ENCODE peak calls at places on chromosome 11, in five cellular contexts. T is right atrium auricular region, N is heart left ventricle, L is colonic mucosa, X is transverse colon. A is an unnamed sample. For H3K9me3, the result is how much of the 10 kb centered on the place peaks cover.

GRCh38 chr11:11075515-11076171 is 217.8 kb upstream of the ZBED5 start:
- DNase-seq in T (no peak), N (no peak), L (no peak), X (no peak), A (no peak)

GRCh38 chr11:11163256-11163655 is 189.8 kb downstream of the CSNK2A3 start:
- DNase-seq in T (no peak), N (no peak), L (no peak), X (no peak), A (no peak)

GRCh38 chr11:2379471-2380174 is 2.5 kb downstream of the CD81 start:
- DNase-seq in T (no peak), N (peak), L (no peak), X (no peak), A (no peak)

GRCh38 chr11:10604340-10604748 is 35.9 kb upstream of the LYVE1 start:
- DNase-seq in T (no peak), N (peak), L (peak), X (peak), A (no peak)

GRCh38 chr11:117230286-117230961 is 1.4 kb downstream of the PCSK7 start:
- DNase-seq in T (peak), N (no peak), L (no peak), X (no peak), A (no peak)

GRCh38 chr11:62390727-62391126 is 28.1 kb upstream of the SCGB1A1 start:
- DNase-seq in T (no peak), N (no peak), L (no peak), X (no peak), A (no peak)

GRCh38 chr11:116224154-116224888 is 548.5 kb downstream of the BUD13 start:
- DNase-seq in T (no peak), N (peak), L (peak), X (peak), A (no peak)

GRCh38 chr11:10749476-10749875 is 1.6 kb upstream of the CTR9 start:
- DNase-seq in T (no peak), N (no peak), L (no peak), X (no peak), A (no peak)

GRCh38 chr11:61140416-61140815 is 20.8 kb downstream of the VPS37C start:
- DNase-seq in T (no peak), N (peak), L (no peak), X (no peak), A (no peak)

GRCh38 chr11:4094348-4095291 is at the start of gene RRM1:
- DNase-seq in T (peak), N (peak), L (peak), X (peak), A (peak)

DNA sequence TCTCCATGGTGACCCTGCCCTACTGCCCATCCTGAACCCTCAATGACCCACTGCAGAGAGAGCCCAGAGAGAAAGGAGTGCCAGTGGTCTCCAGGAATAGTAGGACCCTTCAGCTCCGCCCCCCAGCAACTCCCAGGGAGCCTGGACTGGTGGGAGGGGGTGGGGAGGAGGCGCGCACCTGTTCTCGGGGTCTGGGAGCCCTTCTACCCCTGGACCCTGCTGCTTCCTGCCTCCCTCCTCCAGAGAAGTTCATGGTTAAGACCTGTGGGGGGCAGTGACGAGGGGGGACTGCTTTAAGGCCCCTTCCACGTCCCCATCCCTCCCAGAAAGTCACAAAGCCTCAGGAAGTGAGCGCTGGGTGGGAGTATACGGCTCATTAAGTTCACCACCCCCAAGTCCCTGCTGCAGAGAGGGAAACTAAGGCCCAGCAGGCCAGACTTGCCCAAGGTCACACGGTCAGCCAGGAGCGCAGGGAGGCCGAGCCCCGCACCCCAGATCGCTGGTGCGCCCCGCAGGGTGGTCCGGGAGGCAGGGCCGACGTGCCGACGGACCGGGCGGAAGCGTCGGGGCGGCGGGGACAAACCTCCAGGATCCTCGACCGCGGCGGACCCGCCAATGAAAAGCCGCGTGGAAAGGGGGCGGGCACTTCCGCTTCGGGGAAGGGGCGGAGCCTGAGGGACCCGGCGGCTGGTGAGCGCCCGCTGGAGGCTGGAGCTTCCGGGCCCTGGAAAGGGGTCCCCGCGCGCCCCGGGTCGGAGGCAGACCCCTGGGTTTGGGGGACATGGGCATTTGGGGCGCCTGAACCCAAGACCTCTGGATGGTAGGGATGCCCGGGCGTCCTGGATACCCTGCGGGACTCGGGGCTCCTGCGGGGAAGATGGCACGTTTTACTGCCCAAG is at the start of the genes NUDT22 and TRPT1:
- DNase-seq in T (peak), N (peak), L (peak), X (peak), A (peak)
- TF ChIP-seq CTCF in T (no peak), N (no peak), L (no peak), X (no peak), A (no peak)

DNA sequence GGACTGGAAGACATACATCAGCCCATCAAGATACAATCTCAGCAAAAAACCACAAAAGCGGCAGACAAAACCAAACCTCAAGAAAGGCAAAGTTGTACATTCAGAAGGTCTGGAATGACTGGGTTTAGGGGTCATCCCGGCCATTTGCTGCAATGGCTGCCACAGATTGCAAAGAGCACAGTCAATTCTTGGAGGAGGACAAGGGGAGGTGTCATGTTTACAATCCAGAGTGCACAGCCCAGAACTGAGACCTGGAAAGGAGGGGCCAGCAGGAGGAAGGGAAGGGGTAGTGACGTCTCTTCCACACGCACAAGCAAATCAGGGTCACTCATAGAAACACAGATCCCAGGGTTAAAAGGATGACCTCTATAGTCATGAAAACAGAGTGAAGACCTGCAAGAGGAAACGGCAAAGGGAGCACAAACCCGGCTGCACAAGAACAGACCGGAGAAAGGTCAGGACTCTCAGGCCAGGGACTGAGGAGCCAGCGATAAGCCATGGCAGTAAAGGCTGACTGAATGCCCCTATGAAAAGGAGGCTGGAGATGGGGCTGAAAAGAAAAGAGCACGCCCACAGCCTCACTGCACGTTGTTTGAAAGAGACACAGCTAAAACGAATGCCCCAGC is 18.2 kb upstream of the MUC5AC start:
- DNase-seq in T (no peak), N (no peak), L (peak), X (peak), A (no peak)
- H3K9me3 ChIP-seq in T (under half), N (under half), L (under half), X (under half), A (under half)

DNA sequence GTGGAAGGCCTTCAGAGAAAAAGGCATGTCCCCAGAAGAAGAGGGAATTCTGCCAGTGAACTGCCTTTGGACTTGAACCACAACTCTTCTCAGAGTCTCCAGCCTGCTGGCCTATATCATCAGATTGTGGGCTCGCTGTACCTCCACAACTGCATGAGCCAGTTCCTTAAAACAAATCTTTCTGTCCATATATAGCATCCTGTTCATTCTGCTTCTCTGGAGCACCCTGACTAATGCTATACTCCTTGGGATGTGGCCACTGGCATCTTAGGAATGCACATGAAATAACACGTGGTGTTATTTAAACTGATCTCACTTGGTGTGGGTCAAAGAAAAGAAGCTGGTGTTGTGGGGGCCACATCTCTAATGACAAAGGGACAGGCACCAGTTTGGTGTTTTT is 58.3 kb upstream of the VSTM5 start:
- DNase-seq in T (no peak), N (no peak), L (no peak), X (no peak), A (no peak)
- H3K27ac ChIP-seq in T (no peak), N (no peak), L (no peak), X (no peak), A (no peak)

DNA sequence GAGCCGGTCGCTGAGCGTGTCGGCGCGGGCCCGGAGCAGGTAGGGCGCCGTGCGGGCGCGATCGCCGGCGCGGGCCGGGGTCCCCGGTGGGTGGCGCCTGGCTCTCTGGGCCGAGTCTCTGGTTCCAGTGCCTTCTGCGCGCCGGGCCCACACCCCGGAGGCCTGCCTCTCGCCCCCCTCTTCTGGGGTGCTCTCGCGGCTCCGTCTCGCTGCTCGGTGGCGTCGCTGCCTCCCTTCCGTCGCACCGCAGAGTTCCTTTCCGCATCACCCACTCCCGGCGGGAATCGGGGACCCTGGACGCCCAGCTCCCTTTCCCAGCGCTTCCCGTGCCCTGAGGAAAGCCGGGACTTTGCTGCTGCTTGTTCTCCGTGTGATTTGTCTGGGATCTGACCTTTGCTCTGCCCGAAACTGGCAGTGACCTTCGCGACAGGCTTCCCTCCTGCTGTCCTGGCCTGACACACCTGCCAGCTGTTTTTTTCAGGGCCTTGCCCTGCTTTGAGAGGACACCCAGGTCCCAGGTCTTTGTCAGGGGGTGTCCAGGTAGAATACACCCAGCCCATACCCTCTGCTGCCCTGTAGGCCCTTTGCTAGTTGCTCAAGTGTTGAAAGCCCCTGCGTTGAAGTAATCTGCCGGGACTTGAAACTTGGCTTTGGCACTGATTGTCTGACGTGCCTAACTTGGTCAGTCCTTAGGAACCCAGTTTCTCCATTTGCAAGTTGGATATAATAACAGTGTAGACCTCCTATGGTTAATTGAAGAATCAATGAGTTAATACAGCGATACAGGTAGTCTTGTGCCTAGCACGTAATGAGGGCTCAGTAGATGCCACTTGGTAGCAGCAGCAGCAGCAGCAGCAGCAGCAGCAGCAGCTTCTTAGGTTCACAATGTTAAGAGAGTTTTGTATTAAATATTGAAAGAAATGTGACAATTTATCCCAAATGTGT is 791 bp downstream of the FDX1 start:
- DNase-seq in T (no peak), N (peak), L (peak), X (peak), A (no peak)
- TF ChIP-seq CTCF in T (no peak), N (no peak), L (no peak), X (no peak), A (no peak)

DNA sequence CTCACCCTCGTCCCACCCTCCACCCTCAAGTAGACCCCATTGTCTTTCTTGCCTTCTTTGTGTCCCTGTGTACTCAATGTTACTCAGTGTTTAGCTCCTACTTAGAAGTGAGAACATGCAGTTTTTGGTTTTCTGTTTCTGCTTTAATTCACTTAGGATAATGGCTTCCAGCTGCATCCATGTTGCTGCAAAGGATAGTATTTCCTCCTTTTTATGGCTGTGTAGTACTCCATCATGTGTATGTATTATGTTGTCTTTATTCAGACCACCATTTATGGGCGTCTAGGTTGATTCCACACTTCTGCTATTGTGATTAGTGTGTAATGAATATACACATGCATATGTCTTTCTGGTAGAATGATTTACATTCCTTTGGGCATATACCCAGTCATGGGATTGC is 73.6 kb downstream of the SIK2 start:
- DNase-seq in T (no peak), N (no peak), L (no peak), X (no peak), A (no peak)
- H3K9me3 ChIP-seq in T (under half), N (under half), L (under half), X (under half), A (under half)

GRCh38 chr11:68338041-68338800 is 25.8 kb downstream of the LRP5 start:
- DNase-seq in T (peak), N (peak), L (no peak), X (no peak), A (no peak)
- H3K27ac ChIP-seq in T (peak), N (no peak), L (no peak), X (peak), A (peak)

GRCh38 chr11:122653911-122654310 is 1.6 kb upstream of the UBASH3B start:
- DNase-seq in T (no peak), N (no peak), L (no peak), X (no peak), A (no peak)

GRCh38 chr11:122656631-122657101 is 1.1 kb downstream of the UBASH3B start:
- DNase-seq in T (no peak), N (peak), L (peak), X (peak), A (no peak)

GRCh38 chr11:122656073-122656630 is 630 bp downstream of the UBASH3B start:
- DNase-seq in T (no peak), N (peak), L (peak), X (peak), A (no peak)

GRCh38 chr11:122652495-122652894 is 3.0 kb upstream of the UBASH3B start:
- DNase-seq in T (no peak), N (no peak), L (no peak), X (no peak), A (no peak)

DNA sequence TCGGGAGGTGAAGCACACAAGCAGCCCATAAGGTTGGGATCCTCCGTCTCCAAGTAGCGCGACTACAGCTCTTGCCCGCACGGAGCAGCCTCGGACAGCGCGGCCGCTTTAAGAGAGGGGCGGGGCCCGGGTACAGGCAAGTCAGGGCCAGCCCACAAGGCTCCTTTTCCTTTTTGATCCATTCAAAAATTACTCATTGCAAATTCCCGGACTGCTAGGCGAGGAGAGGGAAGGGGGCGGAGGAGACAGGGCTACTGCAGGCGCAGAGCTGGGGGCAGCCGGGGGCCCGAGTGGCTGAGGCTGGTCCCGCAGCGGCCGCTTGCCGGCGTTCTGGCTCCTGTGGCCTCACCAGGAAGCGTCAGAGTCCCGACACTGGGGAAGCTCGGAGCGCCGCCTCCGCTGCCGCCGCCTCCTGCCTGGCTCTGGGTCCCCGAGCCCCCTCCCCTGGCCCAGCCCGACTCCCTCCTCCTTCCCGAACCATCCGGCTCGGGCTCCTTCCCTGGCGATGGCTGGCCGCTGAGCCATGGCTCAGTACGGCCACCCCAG is at the start of gene UBASH3B:
- DNase-seq in T (peak), N (peak), L (peak), X (peak), A (peak)
- TF ChIP-seq CTCF in T (no peak), N (no peak), L (no peak), X (no peak), A (no peak)

GRCh38 chr11:134503104-134503503 is 91.1 kb upstream of the B3GAT1 start:
- DNase-seq in T (no peak), N (no peak), L (no peak), X (no peak), A (peak)
- H3K9me3 ChIP-seq in T (under half), N (under half), L (under half), X (under half), A (under half)

GRCh38 chr11:47378836-47379170 is 456 bp upstream of the SPI1 start:
- DNase-seq in T (no peak), N (no peak), L (no peak), X (no peak), A (no peak)
- H3K27ac ChIP-seq in T (peak), N (no peak), L (peak), X (peak), A (no peak)

DNA sequence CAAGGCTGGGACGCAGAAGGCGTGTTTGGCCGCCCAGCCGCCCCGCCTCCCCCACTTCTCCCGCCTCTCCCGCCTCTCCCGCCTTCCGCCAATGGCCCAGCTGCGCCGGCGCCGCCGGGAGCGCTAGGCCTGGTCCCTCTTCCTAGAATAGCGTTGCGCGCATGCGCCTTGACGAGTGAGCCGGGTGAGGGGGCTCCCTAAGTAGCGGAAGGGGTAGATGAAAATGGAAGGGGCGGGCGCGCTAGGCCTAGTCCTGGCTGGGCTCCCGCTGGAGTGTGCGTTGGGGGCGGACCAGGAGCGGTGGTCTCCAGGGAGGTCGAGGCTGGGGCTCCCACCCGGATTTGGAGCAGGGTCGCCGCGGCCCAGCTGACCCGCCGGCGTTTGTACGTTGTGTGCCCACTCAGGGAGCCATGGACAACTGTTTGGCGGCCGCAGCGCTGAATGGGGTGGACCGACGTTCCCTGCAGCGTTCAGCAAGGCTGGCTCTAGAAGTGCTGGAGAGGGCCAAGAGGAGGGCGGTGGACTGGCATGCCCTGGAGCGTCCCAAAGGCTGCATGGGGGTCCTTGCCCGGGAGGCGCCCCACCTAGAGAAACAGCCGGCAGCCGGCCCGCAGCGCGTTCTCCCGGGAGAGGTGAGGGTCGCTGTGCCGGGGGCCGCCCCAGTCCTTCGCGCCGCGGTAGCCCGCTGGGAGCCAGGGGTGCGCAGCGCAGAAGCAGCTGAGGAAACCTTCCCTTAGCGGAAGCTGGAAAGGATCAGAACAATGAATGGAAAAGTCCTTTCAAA is at the start of gene AKIP1:
- DNase-seq in T (peak), N (peak), L (peak), X (peak), A (peak)
- TF ChIP-seq CTCF in T (no peak), N (no peak), L (no peak), X (no peak), A (no peak)

A was measured in ascending aorta.